ENCODE peak calls at places on chromosomes 3 and 15, in five cellular contexts. P is A549, O is IMR-90, H is K562, Q is H1. S is an unnamed sample.

GRCh38 chr3:37852097-37852496 is 9.6 kb upstream of the CTDSPL start:
- DNase-seq in Q (no peak), H (no peak), O (peak), P (peak), S (no peak)

GRCh38 chr15:92163641-92164040 is 230.0 kb upstream of the ST8SIA2 start:
- DNase-seq in P (no peak), Q (no peak), O (no peak), H (no peak), S (no peak)

GRCh38 chr15:100707229-100707628 is 104.8 kb downstream of the ASB7 start:
- DNase-seq in P (no peak), H (no peak), Q (no peak), O (no peak), S (no peak)

GRCh38 chr3:111484666-111485065 is 57.3 kb upstream of the CD96 start:
- DNase-seq in Q (no peak), H (no peak), P (no peak), O (peak), S (no peak)

GRCh38 chr3:140247775-140248174 is 312.8 kb downstream of the CLSTN2 start:
- DNase-seq in Q (no peak), P (no peak), O (no peak), H (no peak), S (no peak)

GRCh38 chr15:74240002-74240568 is 4.0 kb downstream of the CCDC33 start:
- DNase-seq in Q (no peak), P (peak), H (no peak), O (peak), S (peak)

GRCh38 chr3:65758871-65759598 is 279.7 kb downstream of the MAGI1 start:
- DNase-seq in H (no peak), O (peak), P (no peak), Q (no peak), S (no peak)

GRCh38 chr15:26771917-26772587 is 814 bp downstream of the GABRB3 start:
- DNase-seq in Q (no peak), P (peak), O (no peak), H (no peak), S (no peak)

GRCh38 chr3:192914873-192915272 is 2.8 kb downstream of the MB21D2 start:
- DNase-seq in O (no peak), H (no peak), P (no peak), Q (no peak), S (no peak)

GRCh38 chr3:157360044-157360443 is 76.6 kb upstream of the PTX3 start:
- DNase-seq in O (peak), H (no peak), P (peak), Q (no peak), S (no peak)

GRCh38 chr3:42743204-42743995 is 29.7 kb downstream of the CCDC13 start:
- DNase-seq in P (no peak), O (no peak), Q (no peak), H (no peak), S (no peak)

GRCh38 chr3:134463676-134464611 is 21.8 kb downstream of the ANAPC13 start:
- DNase-seq in Q (peak), P (no peak), H (no peak), O (peak), S (no peak)

GRCh38 chr3:18649666-18650363 is 224.7 kb upstream of the SATB1 start:
- DNase-seq in H (no peak), Q (no peak), O (no peak), P (no peak), S (no peak)

GRCh38 chr3:152622813-152623167 is 212.1 kb upstream of the P2RY1 start:
- DNase-seq in O (no peak), H (no peak), P (no peak), Q (no peak), S (no peak)

GRCh38 chr3:128922804-128923459 is 43.5 kb downstream of the ACAD9 start:
- DNase-seq in O (no peak), H (no peak), P (no peak), Q (no peak), S (no peak)

GRCh38 chr3:149468504-149469212 is 5.8 kb upstream of the TM4SF4 start:
- DNase-seq in O (no peak), Q (no peak), P (no peak), H (no peak), S (peak)

GRCh38 chr3:178454714-178455113 is 81.5 kb upstream of the KCNMB2 start:
- DNase-seq in H (no peak), O (peak), P (no peak), Q (no peak), S (no peak)

GRCh38 chr3:57081173-57081572 is 20.7 kb downstream of the SPATA12 start:
- DNase-seq in Q (no peak), O (no peak), H (no peak), P (no peak), S (no peak)

GRCh38 chr3:157231071-157231470 is 71.1 kb upstream of the CCNL1 start:
- DNase-seq in Q (no peak), H (no peak), P (no peak), O (peak), S (no peak)

GRCh38 chr3:128800241-128801187 is 74.5 kb downstream of the RAB7A start:
- DNase-seq in Q (no peak), O (no peak), H (no peak), P (no peak), S (no peak)

GRCh38 chr15:85614059-85614458 is 180.7 kb downstream of the KLHL25 start:
- DNase-seq in P (no peak), H (no peak), Q (no peak), O (no peak), S (no peak)

GRCh38 chr15:48242015-48242414 is 35.9 kb downstream of the SLC12A1 start:
- DNase-seq in P (no peak), Q (no peak), H (no peak), O (no peak), S (no peak)

GRCh38 chr3:10816019-10816862 is at the start of gene SLC6A11:
- DNase-seq in P (no peak), H (no peak), Q (no peak), O (no peak), S (peak)

GRCh38 chr3:160697628-160698382 is 20.8 kb downstream of the ARL14 start:
- DNase-seq in H (no peak), P (no peak), Q (no peak), O (peak), S (no peak)

GRCh38 chr3:112007641-112008040 is 8.9 kb downstream of the TAGLN3 start:
- DNase-seq in Q (no peak), O (peak), H (no peak), P (no peak), S (no peak)

GRCh38 chr15:27707216-27707710 is 391.9 kb downstream of the OCA2 start:
- DNase-seq in Q (no peak), P (no peak), O (no peak), H (no peak), S (no peak)

GRCh38 chr3:113140876-113141275 is 70.5 kb upstream of the BOC start:
- DNase-seq in O (peak), P (no peak), H (no peak), Q (no peak), S (no peak)

GRCh38 chr3:52792961-52793695 is 1.5 kb upstream of the ITIH3 start:
- DNase-seq in Q (no peak), P (no peak), H (no peak), O (no peak), S (no peak)

GRCh38 chr3:106814231-106814630 is 563.0 kb upstream of the CCDC54 start:
- DNase-seq in Q (no peak), O (no peak), H (no peak), P (no peak), S (no peak)

GRCh38 chr3:21750291-21750690 is 719 bp downstream of the ZNF385D start:
- DNase-seq in O (peak), Q (no peak), H (no peak), P (no peak), S (no peak)

GRCh38 chr3:197961582-197961945 is 1.5 kb downstream of the LMLN start:
- DNase-seq in P (no peak), H (no peak), O (no peak), Q (no peak), S (no peak)
- H3K4me2 ChIP-seq in P (no peak), H (peak), O (no peak), Q (no peak), S (peak)

DNA sequence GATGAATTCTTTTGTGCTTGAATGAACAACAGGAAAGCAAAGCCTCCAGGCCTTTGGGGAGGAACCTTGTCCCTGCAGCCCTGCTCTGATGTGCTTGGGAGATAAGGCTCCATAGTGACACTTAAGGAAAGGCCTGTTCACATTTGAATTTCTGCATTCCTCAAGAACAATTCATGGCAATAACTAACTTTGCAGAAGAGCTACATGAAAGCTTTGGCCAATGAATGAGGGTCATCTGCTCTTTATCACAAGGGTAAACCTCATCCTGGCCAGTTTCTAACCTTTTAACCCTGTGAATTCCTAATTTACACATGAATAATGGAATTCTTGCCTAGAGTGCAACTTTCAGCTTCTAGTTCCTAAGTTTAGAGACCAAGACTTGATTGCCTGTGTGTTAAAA is 5.6 kb downstream of the PRTG start:
- DNase-seq in O (peak), H (no peak), P (peak), Q (no peak), S (no peak)
- TF ChIP-seq MAFK in O (no peak), H (no peak), P (no peak), Q (no peak), S (no peak)

DNA sequence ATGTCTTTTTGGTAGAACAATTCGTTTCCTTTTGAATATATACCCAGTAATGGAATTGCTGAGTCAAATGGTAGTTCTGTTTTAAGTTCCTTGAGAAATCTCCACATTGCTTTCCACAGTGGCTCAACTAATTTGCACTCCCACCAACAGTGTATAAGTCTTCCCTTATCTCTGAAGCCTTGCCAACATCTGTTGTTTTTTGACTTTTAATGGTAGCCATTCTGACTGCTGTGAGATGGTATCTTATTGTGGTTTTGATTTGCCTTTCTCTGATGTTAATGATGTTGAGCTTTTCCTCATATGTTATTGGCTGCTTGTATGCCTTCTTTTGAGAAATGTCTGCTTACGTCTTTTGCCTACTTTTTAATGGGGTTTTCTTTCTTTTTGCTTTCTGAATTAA is 270.6 kb upstream of the MEIS2 start:
- DNase-seq in O (no peak), H (no peak), Q (no peak), P (no peak), S (no peak)
- H3K4me2 ChIP-seq in O (no peak), H (no peak), Q (no peak), P (no peak), S (no peak)

GRCh38 chr3:69906351-69906966 is 93.1 kb upstream of the SAMMSON start:
- DNase-seq in H (no peak), P (peak), Q (no peak), O (no peak), S (no peak)
- TF ChIP-seq MAFK in H (no peak), P (no peak), Q (no peak), O (no peak), S (no peak)

GRCh38 chr3:64358853-64359252 is 133.6 kb upstream of the PRICKLE2 start:
- DNase-seq in Q (no peak), O (no peak), H (no peak), P (no peak), S (no peak)
- H3K4me2 ChIP-seq in Q (no peak), O (no peak), H (no peak), P (no peak), S (no peak)

GRCh38 chr15:78822514-78822913 is 11.2 kb upstream of the ADAMTS7 start:
- DNase-seq in Q (no peak), P (no peak), O (no peak), H (no peak), S (no peak)
- TF ChIP-seq MAFK in Q (no peak), P (no peak), O (no peak), H (no peak), S (no peak)

DNA sequence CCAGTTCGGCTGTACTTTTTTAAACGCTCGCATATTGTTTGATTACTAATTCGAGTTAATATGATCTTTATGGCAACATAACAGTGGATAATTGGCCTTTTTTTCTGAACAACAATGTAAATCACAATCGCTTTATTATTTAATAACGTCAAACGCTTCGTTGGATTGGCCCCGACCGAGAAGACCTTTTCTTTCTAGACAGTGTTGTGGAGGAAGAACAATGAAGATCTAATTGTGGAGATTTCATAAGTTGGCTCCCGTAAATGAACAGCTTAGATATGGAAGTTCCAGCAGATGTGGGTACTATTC is 12.7 kb downstream of the SOX2 start:
- DNase-seq in H (no peak), Q (no peak), O (no peak), P (no peak), S (no peak)
- H3K4me2 ChIP-seq in H (no peak), Q (peak), O (no peak), P (no peak), S (no peak)

DNA sequence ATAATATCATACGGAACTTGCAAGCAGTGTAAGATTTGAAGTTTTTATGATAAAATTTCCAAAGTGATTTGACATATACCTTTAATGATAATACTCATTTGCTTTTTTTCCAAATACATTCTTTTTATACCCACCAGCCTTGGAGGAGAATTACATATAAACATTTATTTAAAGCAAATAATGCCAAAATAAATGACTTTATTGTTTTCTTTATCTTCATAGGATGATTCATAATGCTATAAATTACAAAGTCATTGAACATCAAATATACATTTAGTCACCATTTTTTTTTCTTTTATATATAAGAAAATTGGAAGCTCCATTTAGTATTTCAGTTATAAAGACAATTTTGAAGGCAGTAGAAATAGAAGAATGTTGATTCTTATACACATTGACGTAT is 450.9 kb downstream of the NAALADL2 start:
- DNase-seq in P (no peak), O (no peak), H (no peak), Q (no peak), S (no peak)
- TF ChIP-seq MAFK in P (no peak), O (no peak), H (no peak), Q (no peak), S (no peak)